ENCODE peak calls at places on chromosome 17, in six cellular contexts. Z is small intestine; M is lower lobe of right lung; S is fibroblast of lung; T is ovary; L is CD8-positive, alpha-beta T cell. Y is an unnamed sample.

GRCh38 chr17:17609121-17609520 is 17.6 kb upstream of the PEMT start:
- DNase-seq in Z (peak), M (no peak), S (no peak), T (no peak), L (no peak), Y (no peak)

GRCh38 chr17:77212833-77213777 is 72.3 kb downstream of the SEC14L1 start:
- DNase-seq in Z (no peak), M (no peak), S (no peak), T (no peak), L (no peak), Y (no peak)

GRCh38 chr17:66689192-66689591 is 145.7 kb upstream of the CACNG5 start:
- DNase-seq in Z (no peak), M (no peak), S (no peak), T (no peak), L (no peak), Y (no peak)

GRCh38 chr17:76027159-76027839 is at the start of gene EVPL:
- DNase-seq in Z (peak), M (peak), S (no peak), T (no peak), L (no peak), Y (no peak)

GRCh38 chr17:44351464-44351863 is 6.4 kb downstream of the GRN start:
- DNase-seq in Z (no peak), M (no peak), S (no peak), T (no peak), L (no peak), Y (no peak)

GRCh38 chr17:4852504-4853075 is 19.4 kb downstream of the MINK1 start:
- DNase-seq in Z (no peak), M (no peak), S (peak), T (no peak), L (peak), Y (peak)

GRCh38 chr17:64003526-64004121 is 5.5 kb downstream of the PRR29 start:
- DNase-seq in Z (no peak), M (no peak), S (no peak), T (no peak), L (no peak), Y (no peak)

GRCh38 chr17:70365098-70365583 is 195.8 kb downstream of the KCNJ2 start:
- DNase-seq in Z (no peak), M (no peak), S (peak), T (no peak), L (no peak), Y (no peak)

GRCh38 chr17:44830359-44831269 is 527 bp upstream of the GJC1 start:
- DNase-seq in Z (no peak), M (no peak), S (peak), T (no peak), L (no peak), Y (peak)

GRCh38 chr17:60439501-60439900 is 17.2 kb downstream of the CHCT1 start:
- DNase-seq in Z (no peak), M (no peak), S (peak), T (no peak), L (no peak), Y (no peak)

GRCh38 chr17:65593092-65593869 is 31.8 kb upstream of the AXIN2 start:
- DNase-seq in Z (no peak), M (no peak), S (no peak), T (no peak), L (peak), Y (peak)

GRCh38 chr17:19805006-19805405 is 56.9 kb upstream of the ALDH3A1 start:
- DNase-seq in Z (no peak), M (no peak), S (peak), T (no peak), L (no peak), Y (no peak)

GRCh38 chr17:6067060-6067459 is 3.1 kb upstream of the WSCD1 start:
- DNase-seq in Z (no peak), M (no peak), S (no peak), T (no peak), L (no peak), Y (no peak)

GRCh38 chr17:6940186-6940649 is 55.6 kb upstream of the ALOX12 start:
- DNase-seq in Z (peak), M (no peak), S (no peak), T (no peak), L (no peak), Y (no peak)

GRCh38 chr17:37488009-37488604 is 1.6 kb upstream of the DUSP14 start:
- DNase-seq in Z (peak), M (no peak), S (peak), T (no peak), L (no peak), Y (no peak)

GRCh38 chr17:77312786-77313599 is 172.2 kb downstream of the SEC14L1 start:
- DNase-seq in Z (peak), M (peak), S (peak), T (peak), L (no peak), Y (no peak)

GRCh38 chr17:4498461-4499397 is at the start of gene SPNS2:
- DNase-seq in Z (peak), M (peak), S (peak), T (peak), L (peak), Y (peak)

GRCh38 chr17:44383861-44384260 is 5.6 kb downstream of the ITGA2B start:
- DNase-seq in Z (no peak), M (no peak), S (no peak), T (no peak), L (no peak), Y (no peak)

GRCh38 chr17:61387511-61388305 is 11.9 kb upstream of the TBX2 start:
- DNase-seq in Z (no peak), M (peak), S (no peak), T (no peak), L (no peak), Y (peak)

GRCh38 chr17:16954541-16954940 is 17.4 kb downstream of the TNFRSF13B start:
- DNase-seq in Z (no peak), M (no peak), S (no peak), T (no peak), L (no peak), Y (no peak)

GRCh38 chr17:68391561-68392268 is 65.6 kb downstream of the WIPI1 start:
- DNase-seq in Z (no peak), M (no peak), S (peak), T (no peak), L (no peak), Y (no peak)

GRCh38 chr17:29376667-29377268 is 13.4 kb upstream of the TAOK1 start:
- DNase-seq in Z (no peak), M (no peak), S (peak), T (no peak), L (no peak), Y (no peak)

GRCh38 chr17:28507567-28508195 is 1.5 kb downstream of the FOXN1 start:
- DNase-seq in Z (no peak), M (peak), S (no peak), T (no peak), L (no peak), Y (no peak)

GRCh38 chr17:43528319-43528987 is 17.7 kb downstream of the ETV4 start:
- DNase-seq in Z (no peak), M (no peak), S (no peak), T (no peak), L (no peak), Y (no peak)

GRCh38 chr17:14470417-14470816 is 169.5 kb downstream of the HS3ST3B1 start:
- DNase-seq in Z (no peak), M (no peak), S (no peak), T (no peak), L (no peak), Y (no peak)

GRCh38 chr17:1486802-1487695 is 5.4 kb downstream of the MYO1C start:
- DNase-seq in Z (peak), M (peak), S (peak), T (peak), L (peak), Y (peak)

GRCh38 chr17:76736349-76737081 is 616 bp downstream of the SRSF2 start:
- DNase-seq in Z (peak), M (peak), S (peak), T (peak), L (peak), Y (peak)

GRCh38 chr17:27389542-27390140 is 66.6 kb upstream of the KSR1 start:
- DNase-seq in Z (no peak), M (no peak), S (no peak), T (no peak), L (no peak), Y (no peak)

GRCh38 chr17:74566132-74566753 is 1.1 kb downstream of the CD300H start:
- DNase-seq in Z (peak), M (no peak), S (peak), T (no peak), L (no peak), Y (no peak)

GRCh38 chr17:64024781-64025731 is 4.6 kb upstream of the ICAM2 start:
- DNase-seq in Z (peak), M (no peak), S (no peak), T (no peak), L (peak), Y (peak)

GRCh38 chr17:12613566-12613965 is 52.1 kb upstream of the MYOCD start:
- DNase-seq in Z (no peak), M (no peak), S (no peak), T (no peak), L (no peak), Y (no peak)

GRCh38 chr17:56114469-56114868 is 38.8 kb upstream of the ANKFN1 start:
- DNase-seq in Z (no peak), M (no peak), S (no peak), T (no peak), L (no peak), Y (no peak)

GRCh38 chr17:61309857-61310256 is 89.8 kb upstream of the TBX2 start:
- DNase-seq in Z (no peak), M (no peak), S (peak), T (no peak), L (no peak), Y (no peak)

GRCh38 chr17:5508855-5509254 is 22.5 kb downstream of the MIS12 start:
- DNase-seq in Z (peak), M (no peak), S (no peak), T (no peak), L (no peak), Y (no peak)

GRCh38 chr17:43846221-43846712 is 709 bp upstream of the CD300LG start:
- DNase-seq in Z (peak), M (peak), S (peak), T (peak), L (peak), Y (peak)

GRCh38 chr17:68775338-68775737 is 174.2 kb upstream of the FAM20A start:
- DNase-seq in Z (no peak), M (no peak), S (peak), T (no peak), L (no peak), Y (no peak)

GRCh38 chr17:64005734-64006167 is 7.6 kb downstream of the PRR29 start:
- DNase-seq in Z (peak), M (peak), S (no peak), T (no peak), L (no peak), Y (no peak)

GRCh38 chr17:80219777-80220708 is at the start of the genes SGSH and SLC26A11:
- DNase-seq in Z (peak), M (peak), S (peak), T (peak), L (peak), Y (peak)

GRCh38 chr17:80218391-80218790 is 1.7 kb downstream of the SGSH start:
- DNase-seq in Z (no peak), M (no peak), S (no peak), T (no peak), L (no peak), Y (no peak)

GRCh38 chr17:80220709-80221215 is 535 bp downstream of the SLC26A11 start:
- DNase-seq in Z (peak), M (no peak), S (no peak), T (peak), L (peak), Y (no peak)

GRCh38 chr17:80217703-80218362 is 2.3 kb downstream of the SGSH start:
- DNase-seq in Z (peak), M (no peak), S (no peak), T (no peak), L (no peak), Y (no peak)

GRCh38 chr17:80219013-80219776 is 938 bp downstream of the SGSH start:
- DNase-seq in Z (peak), M (peak), S (peak), T (peak), L (peak), Y (peak)
- H3K27ac ChIP-seq in Z (peak), M (peak), S (peak), T (peak), L (peak), Y (peak)

DNA sequence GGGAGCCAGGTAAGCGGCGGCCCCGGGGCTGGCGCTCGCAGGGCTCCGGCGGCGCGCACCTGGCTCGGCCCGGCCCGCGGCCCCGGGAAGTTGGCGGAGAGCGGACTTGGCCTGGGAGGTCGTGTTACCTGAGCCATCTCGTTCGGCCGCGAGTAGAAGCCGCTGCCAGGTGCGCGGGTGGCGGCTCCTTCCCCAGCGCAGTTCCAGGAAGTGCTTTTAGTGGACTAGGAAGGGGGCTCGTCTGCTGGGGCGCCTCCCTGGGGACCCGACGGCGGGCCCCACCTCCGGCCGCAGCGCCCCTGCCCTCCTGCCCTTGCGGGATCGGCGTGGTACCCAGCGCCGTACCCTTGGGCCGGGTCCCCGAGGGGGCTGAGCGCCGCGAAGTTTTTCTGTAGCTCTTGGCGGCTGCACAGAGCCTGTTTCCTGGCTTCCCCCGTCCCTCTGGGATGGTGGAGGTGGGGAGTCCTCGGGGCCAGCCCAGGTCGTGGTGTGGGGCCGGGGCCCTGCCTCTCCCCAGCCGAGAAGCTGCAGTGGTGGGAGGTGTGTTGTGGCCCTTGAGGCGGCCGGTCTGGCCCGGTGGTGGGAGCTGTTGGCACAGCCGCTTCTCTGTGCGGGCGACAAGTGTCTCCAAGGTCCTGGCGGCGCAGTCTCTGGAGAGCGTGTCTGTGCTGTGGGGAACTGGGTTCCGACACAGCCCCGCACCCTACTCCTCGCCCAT is 96.9 kb downstream of the RAB11FIP4 start:
- DNase-seq in Z (peak), M (peak), S (no peak), T (peak), L (peak), Y (no peak)
- H3K27ac ChIP-seq in Z (peak), M (peak), S (no peak), T (no peak), L (peak), Y (peak)

GRCh38 chr17:82887255-82888164 is 47.7 kb upstream of the ZNF750 start:
- DNase-seq in Z (no peak), M (no peak), S (peak), T (no peak), L (no peak), Y (no peak)

GRCh38 chr17:82883461-82884031 is 43.7 kb upstream of the ZNF750 start:
- DNase-seq in Z (no peak), M (no peak), S (no peak), T (no peak), L (peak), Y (peak)

GRCh38 chr17:82884341-82884871 is 44.6 kb upstream of the ZNF750 start:
- DNase-seq in Z (peak), M (no peak), S (no peak), T (no peak), L (peak), Y (no peak)

GRCh38 chr17:82882715-82883446 is 43.1 kb upstream of the ZNF750 start:
- DNase-seq in Z (peak), M (peak), S (no peak), T (no peak), L (peak), Y (peak)

GRCh38 chr17:82884923-82885322 is 45.1 kb upstream of the ZNF750 start:
- DNase-seq in Z (peak), M (no peak), S (no peak), T (no peak), L (peak), Y (peak)
- H3K27ac ChIP-seq in Z (no peak), M (peak), S (no peak), T (no peak), L (peak), Y (peak)

DNA sequence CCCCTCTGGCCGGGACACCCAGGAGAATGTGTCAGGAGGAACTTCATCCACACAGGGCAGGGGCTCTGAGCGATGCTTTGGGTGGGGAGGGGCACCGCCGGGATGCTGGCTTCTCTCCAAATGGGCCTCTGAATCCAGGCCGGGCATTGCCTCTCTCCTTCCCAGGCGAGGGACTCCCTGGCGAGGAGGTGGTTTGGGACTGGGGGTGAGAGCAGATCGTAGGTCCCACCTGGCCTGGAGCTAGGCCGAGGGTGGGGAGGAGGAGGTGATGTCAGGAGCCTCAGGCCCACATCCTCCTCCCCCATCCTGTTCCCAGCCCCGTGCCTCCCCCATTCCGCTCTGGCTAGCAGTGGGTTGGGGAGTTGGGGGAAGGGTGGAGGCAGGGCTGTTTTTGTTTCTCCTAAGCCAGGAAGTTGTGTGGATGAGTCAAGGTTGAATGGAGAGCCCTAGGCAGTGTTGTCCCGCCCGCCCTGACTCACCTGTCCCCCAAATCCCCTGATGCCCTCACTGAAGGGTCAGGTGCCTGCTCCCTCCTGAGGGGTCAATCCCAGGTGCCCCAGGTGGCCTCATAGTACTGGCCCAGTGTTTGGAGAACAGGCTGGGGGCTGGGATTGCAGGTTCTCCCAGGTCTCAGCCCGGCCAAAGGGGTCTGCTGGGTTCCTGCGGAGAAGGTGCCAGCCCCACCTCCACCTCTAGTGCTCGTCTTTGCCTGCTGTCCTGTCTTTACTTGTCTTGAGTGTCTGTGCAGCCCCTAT is 2.8 kb downstream of the GRB7 start:
- DNase-seq in Z (no peak), M (no peak), S (peak), T (no peak), L (no peak), Y (peak)
- H3K27ac ChIP-seq in Z (peak), M (peak), S (no peak), T (no peak), L (no peak), Y (no peak)

GRCh38 chr17:57665696-57666095 is 79.4 kb downstream of the CCDC182 start:
- DNase-seq in Z (no peak), M (no peak), S (no peak), T (peak), L (no peak), Y (no peak)
- H3K27ac ChIP-seq in Z (no peak), M (no peak), S (no peak), T (peak), L (no peak), Y (no peak)

GRCh38 chr17:49438885-49439284 is 24.2 kb upstream of the PHB1 start:
- DNase-seq in Z (no peak), M (no peak), S (no peak), T (no peak), L (no peak), Y (no peak)
- H3K27ac ChIP-seq in Z (no peak), M (no peak), S (no peak), T (no peak), L (no peak), Y (no peak)

GRCh38 chr17:72720494-72720825 is 372.0 kb downstream of the SLC39A11 start:
- DNase-seq in Z (no peak), M (no peak), S (no peak), T (no peak), L (no peak), Y (no peak)
- H3K27ac ChIP-seq in Z (no peak), M (no peak), S (no peak), T (no peak), L (no peak), Y (no peak)

GRCh38 chr17:78922876-78923498 is 2.2 kb downstream of the TIMP2 start:
- DNase-seq in Z (no peak), M (no peak), S (no peak), T (peak), L (no peak), Y (no peak)

GRCh38 chr17:78925662-78926555 is 722 bp upstream of the TIMP2 start:
- DNase-seq in Z (no peak), M (peak), S (peak), T (peak), L (no peak), Y (no peak)

GRCh38 chr17:78923660-78924453 is 1.3 kb downstream of the TIMP2 start:
- DNase-seq in Z (peak), M (peak), S (no peak), T (peak), L (peak), Y (peak)

GRCh38 chr17:78925234-78925633 is at the start of gene TIMP2:
- DNase-seq in Z (peak), M (peak), S (peak), T (peak), L (peak), Y (peak)

GRCh38 chr17:78924481-78925151 is 571 bp downstream of the TIMP2 start:
- DNase-seq in Z (no peak), M (no peak), S (no peak), T (peak), L (no peak), Y (no peak)
- H3K27ac ChIP-seq in Z (peak), M (peak), S (peak), T (peak), L (no peak), Y (no peak)

GRCh38 chr17:50767446-50767845 is at the start of gene ANKRD40CL:
- DNase-seq in Z (peak), M (no peak), S (no peak), T (no peak), L (no peak), Y (no peak)

GRCh38 chr17:50768348-50768761 is 1.0 kb upstream of the ANKRD40CL start:
- DNase-seq in Z (peak), M (peak), S (no peak), T (no peak), L (no peak), Y (no peak)

GRCh38 chr17:50766222-50767023 is 895 bp downstream of the ANKRD40CL start:
- DNase-seq in Z (peak), M (no peak), S (no peak), T (no peak), L (no peak), Y (no peak)

GRCh38 chr17:50765454-50766221 is 1.7 kb downstream of the ANKRD40CL start:
- DNase-seq in Z (peak), M (peak), S (no peak), T (no peak), L (no peak), Y (no peak)

DNA sequence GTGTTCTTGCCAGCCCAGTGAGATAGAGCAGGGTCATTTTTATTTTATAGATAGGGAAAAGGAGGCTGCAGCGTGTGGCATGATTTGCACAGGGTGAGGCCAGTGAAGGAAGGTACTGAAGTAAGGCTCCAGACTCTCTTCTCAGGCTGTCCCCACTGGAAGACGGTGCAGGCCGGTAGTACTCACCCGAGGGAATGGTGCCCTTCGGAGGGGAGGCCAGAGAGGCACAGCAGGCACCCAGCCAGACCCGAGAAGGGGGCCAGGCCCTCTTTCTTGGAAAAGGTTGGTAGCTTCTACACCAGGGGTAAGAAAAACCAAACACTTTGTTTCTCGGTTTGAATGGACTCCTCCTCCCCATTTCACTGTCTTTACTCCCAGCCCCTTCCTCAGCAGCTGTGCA is 288 bp downstream of the ANKRD40CL start:
- DNase-seq in Z (no peak), M (no peak), S (no peak), T (no peak), L (no peak), Y (no peak)
- H3K27ac ChIP-seq in Z (peak), M (no peak), S (no peak), T (no peak), L (no peak), Y (no peak)

Y was measured in CD8-positive, alpha-beta memory T cell.